ENCODE peak calls at places on chromosomes 12 and 14, in six cellular contexts. F, Q, W, A, H and Y are unnamed samples.

GRCh38 chr14:52073251-52073650 is 4.4 kb upstream of the NID2 start:
- DNase-seq in Q (no peak), F (no peak), A (no peak), H (no peak), W (no peak), Y (no peak)

GRCh38 chr14:33134975-33135374 is 196.3 kb downstream of the NPAS3 start:
- DNase-seq in W (no peak), Q (no peak), A (no peak), F (no peak), H (no peak), Y (no peak)

GRCh38 chr14:89773151-89773550 is 181.4 kb downstream of the EFCAB11 start:
- DNase-seq in A (no peak), Q (no peak), F (no peak), W (no peak), H (no peak), Y (no peak)

GRCh38 chr12:18340186-18340585 is 78.9 kb downstream of the PIK3C2G start:
- DNase-seq in A (no peak), F (no peak), Q (no peak), W (no peak), H (no peak), Y (no peak)

GRCh38 chr14:82635931-82636330 is 1102.3 kb upstream of the SEL1L start:
- DNase-seq in F (no peak), W (no peak), Q (no peak), H (no peak), A (no peak), Y (no peak)

GRCh38 chr12:123905319-123905925 is 67.2 kb downstream of the CCDC92 start:
- DNase-seq in A (peak; percentile 55), F (no peak), Q (peak; percentile 63), H (no peak), W (no peak), Y (peak; percentile 80)

GRCh38 chr12:21677622-21678277 is 20.1 kb upstream of the LDHB start:
- DNase-seq in F (no peak), H (no peak), A (no peak), W (no peak), Q (no peak), Y (no peak)

GRCh38 chr14:91754819-91755218 is 22.9 kb upstream of the CATSPERB start:
- DNase-seq in A (no peak), Q (no peak), W (no peak), H (no peak), F (no peak), Y (no peak)

GRCh38 chr12:51923506-51924365 is 16.4 kb downstream of the ACVRL1 start:
- DNase-seq in A (peak; percentile 73), Q (no peak), H (peak; percentile 79), W (peak; percentile 88), F (peak; percentile 86), Y (no peak)

GRCh38 chr12:108734200-108734906 is 3.0 kb upstream of the CORO1C start:
- DNase-seq in H (no peak), F (peak; percentile 46), W (no peak), A (no peak), Q (no peak), Y (no peak)

GRCh38 chr14:90509403-90509802 is 112.6 kb downstream of the CALM1 start:
- DNase-seq in W (no peak), F (no peak), H (no peak), Q (no peak), A (no peak), Y (no peak)

GRCh38 chr14:49950275-49951250 is 57.7 kb downstream of the ARF6 start:
- DNase-seq in F (peak; percentile 84), H (no peak), A (no peak), Q (no peak), W (no peak), Y (no peak)

GRCh38 chr14:29352681-29353080 is 575.0 kb downstream of the PRKD1 start:
- DNase-seq in W (no peak), A (no peak), F (no peak), H (no peak), Q (no peak), Y (no peak)

GRCh38 chr12:79012616-79013015 is 148.0 kb downstream of the SYT1 start:
- DNase-seq in A (no peak), H (no peak), W (no peak), Q (no peak), F (no peak), Y (no peak)

GRCh38 chr12:68336754-68337343 is 4.7 kb upstream of the MDM1 start:
- DNase-seq in H (peak; percentile 76), A (no peak), Q (no peak), F (no peak), W (no peak), Y (no peak)

GRCh38 chr12:9244894-9245293 is 36.7 kb upstream of the PZP start:
- DNase-seq in Q (no peak), F (no peak), A (peak; percentile 6), H (no peak), W (no peak), Y (no peak)

GRCh38 chr14:94601961-94602391 is 10.2 kb upstream of the SERPINA3 start:
- DNase-seq in W (peak; percentile 89), A (peak; percentile 60), Q (peak; percentile 81), H (peak; percentile 94), F (peak; percentile 40), Y (peak; percentile 91)

GRCh38 chr12:56334490-56334793 is 642 bp upstream of the PAN2 start:
- DNase-seq in F (no peak), A (no peak), W (no peak), Q (no peak), H (no peak), Y (no peak)

GRCh38 chr12:49763006-49763591 is 21.7 kb downstream of the TMBIM6 start:
- DNase-seq in F (peak; percentile 78), W (peak; percentile 85), H (peak; percentile 80), A (peak; percentile 79), Q (peak; percentile 65), Y (peak; percentile 84)

GRCh38 chr14:68094158-68094557 is 274.6 kb downstream of the RAD51B start:
- DNase-seq in H (no peak), F (no peak), W (no peak), A (no peak), Q (no peak), Y (no peak)

GRCh38 chr14:94992046-94992445 is 165.3 kb downstream of the DICER1 start:
- DNase-seq in A (no peak), Q (no peak), W (no peak), F (no peak), H (no peak), Y (no peak)

GRCh38 chr12:105051981-105052380 is 32.3 kb downstream of the ALDH1L2 start:
- DNase-seq in W (no peak), Q (no peak), F (no peak), A (no peak), H (no peak), Y (no peak)

GRCh38 chr12:92244036-92244435 is 98.4 kb upstream of the BTG1 start:
- DNase-seq in F (no peak), W (no peak), A (peak; percentile 60), H (peak; percentile 73), Q (no peak), Y (no peak)

GRCh38 chr12:57551637-57552305 is 1.9 kb downstream of the KIF5A start:
- DNase-seq in W (no peak), H (no peak), Q (no peak), F (no peak), A (no peak), Y (no peak)
- H3K4me3 ChIP-seq in W (no peak overlapping the region), H (no peak overlapping the region), Q (no peak overlapping the region), F (no peak overlapping the region), A (no peak overlapping the region), Y (no peak overlapping the region)

DNA sequence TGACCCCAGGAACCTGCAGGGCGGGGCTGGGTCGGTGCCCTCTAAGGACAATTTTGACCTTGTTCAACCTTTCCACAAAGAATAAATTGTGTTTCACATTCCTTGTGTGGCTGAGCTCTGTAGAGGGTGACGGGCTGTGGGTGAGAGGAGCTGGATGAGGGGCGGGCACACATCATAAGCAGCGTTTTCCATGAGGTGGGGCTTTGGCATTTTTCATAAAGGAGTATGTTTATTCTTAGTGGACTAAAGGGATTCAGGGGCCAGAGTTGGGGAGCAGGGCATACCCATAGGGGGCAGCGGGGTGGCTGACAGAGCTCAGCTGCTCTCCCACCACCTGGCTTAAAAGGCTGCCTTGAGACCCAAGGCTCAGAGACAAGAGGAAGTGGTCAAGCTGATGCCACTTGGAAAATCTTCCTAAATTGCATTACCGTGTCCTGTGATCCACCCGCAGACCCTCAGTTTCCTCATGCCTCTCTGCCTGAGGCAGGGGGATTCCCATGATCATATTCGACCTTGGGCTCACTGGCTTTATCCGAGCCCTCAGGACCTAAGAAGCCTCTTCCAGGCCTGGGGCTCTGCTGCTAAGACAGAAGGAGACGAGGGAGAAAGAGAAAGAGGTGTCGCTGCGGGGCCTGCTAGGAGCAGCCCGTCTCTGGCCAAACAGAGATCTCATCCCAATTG is 11.4 kb downstream of the MMP14 start:
- DNase-seq in W (no peak), F (no peak), H (peak; percentile 73), Q (no peak), A (no peak), Y (no peak)
- TF ChIP-seq CTCF in W (no peak), F (no peak), H (no peak), Q (no peak), A (no peak), Y (no peak)

DNA sequence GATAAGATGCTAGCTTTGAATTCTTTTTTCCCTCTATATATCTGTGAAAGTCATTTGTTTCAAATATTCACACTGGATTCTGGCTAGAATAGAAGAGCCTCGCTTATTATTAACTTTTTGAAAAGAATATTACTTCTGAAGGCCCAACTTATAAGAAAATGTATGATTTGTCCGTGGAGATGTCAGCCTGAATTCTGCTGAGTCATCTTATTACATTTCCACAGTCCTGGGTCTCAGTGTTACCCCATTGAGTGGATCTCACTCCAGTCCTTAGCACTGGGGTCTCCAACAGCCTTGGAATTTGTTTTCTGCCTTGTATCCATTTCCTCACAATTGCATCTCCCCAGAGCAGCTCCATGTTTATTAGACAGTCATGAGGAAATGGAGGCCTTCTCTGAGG is 907.9 kb downstream of the VRK1 start:
- DNase-seq in A (no peak), H (no peak), W (no peak), F (no peak), Q (no peak), Y (no peak)
- H3K4me1 ChIP-seq in A (peaks cover 11% of the 10 kb centered on the region), H (no peaks in the 10 kb centered on the region), W (no peaks in the 10 kb centered on the region), F (no peaks in the 10 kb centered on the region), Q (no peaks in the 10 kb centered on the region), Y (no peaks in the 10 kb centered on the region)

GRCh38 chr12:41988715-41989114 is 156.0 kb downstream of the GXYLT1 start:
- DNase-seq in Q (no peak), W (no peak), F (no peak), H (no peak), A (no peak), Y (no peak)

GRCh38 chr12:41992692-41993215 is 151.9 kb downstream of the GXYLT1 start:
- DNase-seq in H (no peak), Q (no peak), W (no peak), F (no peak), A (no peak), Y (no peak)

GRCh38 chr12:41998451-41998850 is 146.2 kb downstream of the GXYLT1 start:
- DNase-seq in Q (no peak), A (no peak), F (no peak), H (no peak), W (no peak), Y (no peak)

GRCh38 chr12:41992029-41992428 is 152.6 kb downstream of the GXYLT1 start:
- DNase-seq in Q (no peak), H (no peak), A (no peak), F (no peak), W (no peak), Y (no peak)

DNA sequence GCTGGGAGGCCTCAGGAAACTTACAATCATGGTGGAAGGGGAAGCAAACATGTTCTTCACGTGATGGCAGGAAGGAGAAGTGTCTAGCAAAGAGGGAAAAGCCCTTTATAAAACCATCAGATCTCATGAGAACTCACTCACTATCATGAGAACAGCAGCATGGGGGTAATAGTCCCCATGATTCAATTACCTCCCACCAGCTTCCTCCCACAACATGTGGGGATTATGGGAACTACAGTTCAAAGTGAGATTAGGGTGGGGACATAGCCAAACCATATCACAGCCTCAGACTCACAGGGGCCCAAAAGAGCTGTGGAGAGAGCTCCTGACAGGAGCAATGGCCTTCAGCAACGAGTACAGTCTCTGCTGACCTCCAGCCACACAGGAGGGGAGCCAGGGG is 151.4 kb downstream of the GXYLT1 start:
- DNase-seq in H (no peak), A (no peak), Q (no peak), W (no peak), F (no peak), Y (no peak)
- H3K4me3 ChIP-seq in H (no peak overlapping the region), A (no peak overlapping the region), Q (no peak overlapping the region), W (no peak overlapping the region), F (no peak overlapping the region), Y (no peak overlapping the region)